ENCODE peak calls at places on chromosome 12, in eight cellular contexts. One of them, this sample, is unnamed.

GRCh38 chr12:3172124-3173007 is 95.2 kb downstream of the TSPAN9 start:
- DNase-seq in PC-3: no peak
- DNase-seq in HCT116: no peak
- DNase-seq in GM23248: no peak
- DNase-seq in MM.1S: no peak
- DNase-seq in neural progenitor cell: no peak
- DNase-seq in OCI-LY7: no peak
- DNase-seq in GM23338: peak; percentile 44
- DNase-seq in this sample: no peak

GRCh38 chr12:41967668-41968649 is 176.7 kb downstream of the GXYLT1 start:
- DNase-seq in PC-3: peak; percentile 88
- DNase-seq in HCT116: no peak
- DNase-seq in GM23248: no peak
- DNase-seq in MM.1S: no peak
- DNase-seq in neural progenitor cell: peak; percentile 93
- DNase-seq in OCI-LY7: no peak
- DNase-seq in GM23338: peak; percentile 66
- DNase-seq in this sample: peak; percentile 21

GRCh38 chr12:108432423-108432822 is 82.7 kb upstream of the FICD start:
- DNase-seq in PC-3: no peak
- DNase-seq in HCT116: no peak
- DNase-seq in GM23248: no peak
- DNase-seq in MM.1S: no peak
- DNase-seq in neural progenitor cell: no peak
- DNase-seq in OCI-LY7: no peak
- DNase-seq in GM23338: no peak
- DNase-seq in this sample: no peak

GRCh38 chr12:81639196-81639595 is 120.0 kb downstream of the PPFIA2 start:
- DNase-seq in PC-3: no peak
- DNase-seq in HCT116: no peak
- DNase-seq in GM23248: peak; percentile 4
- DNase-seq in MM.1S: no peak
- DNase-seq in neural progenitor cell: no peak
- DNase-seq in OCI-LY7: no peak
- DNase-seq in GM23338: no peak
- DNase-seq in this sample: no peak

GRCh38 chr12:6962285-6963015 is 8.0 kb downstream of the PHB2 start:
- DNase-seq in PC-3: no peak
- DNase-seq in HCT116: no peak
- DNase-seq in GM23248: no peak
- DNase-seq in MM.1S: peak; percentile 3
- DNase-seq in neural progenitor cell: peak; percentile 25
- DNase-seq in OCI-LY7: no peak
- DNase-seq in GM23338: peak; percentile 58
- DNase-seq in this sample: peak; percentile 81

GRCh38 chr12:123038966-123039365 is 58.5 kb downstream of the ARL6IP4 start:
- DNase-seq in PC-3: no peak
- DNase-seq in HCT116: no peak
- DNase-seq in GM23248: no peak
- DNase-seq in MM.1S: no peak
- DNase-seq in neural progenitor cell: no peak
- DNase-seq in OCI-LY7: no peak
- DNase-seq in GM23338: no peak
- DNase-seq in this sample: no peak

GRCh38 chr12:106145539-106146447 is 7.0 kb upstream of the NUAK1 start:
- DNase-seq in PC-3: no peak
- DNase-seq in HCT116: no peak
- DNase-seq in GM23248: no peak
- DNase-seq in MM.1S: no peak
- DNase-seq in neural progenitor cell: no peak
- DNase-seq in OCI-LY7: no peak
- DNase-seq in GM23338: no peak
- DNase-seq in this sample: no peak

GRCh38 chr12:3453266-3453862 is 37.6 kb upstream of the PRMT8 start:
- DNase-seq in PC-3: no peak
- DNase-seq in HCT116: no peak
- DNase-seq in GM23248: no peak
- DNase-seq in MM.1S: no peak
- DNase-seq in neural progenitor cell: no peak
- DNase-seq in OCI-LY7: no peak
- DNase-seq in GM23338: no peak
- DNase-seq in this sample: no peak

GRCh38 chr12:25775968-25776367 is 182.5 kb upstream of the RASSF8 start:
- DNase-seq in PC-3: peak; percentile 87
- DNase-seq in HCT116: no peak
- DNase-seq in GM23248: peak; percentile 87
- DNase-seq in MM.1S: no peak
- DNase-seq in neural progenitor cell: no peak
- DNase-seq in OCI-LY7: no peak
- DNase-seq in GM23338: no peak
- DNase-seq in this sample: peak; percentile 14

GRCh38 chr12:19771858-19772257 is 332.6 kb downstream of the AEBP2 start:
- DNase-seq in PC-3: no peak
- DNase-seq in HCT116: no peak
- DNase-seq in GM23248: peak; percentile 69
- DNase-seq in MM.1S: no peak
- DNase-seq in neural progenitor cell: no peak
- DNase-seq in OCI-LY7: no peak
- DNase-seq in GM23338: peak; percentile 32
- DNase-seq in this sample: no peak

GRCh38 chr12:78441737-78442453 is 422.7 kb upstream of the SYT1 start:
- DNase-seq in PC-3: peak; percentile 48
- DNase-seq in HCT116: no peak
- DNase-seq in GM23248: peak; percentile 44
- DNase-seq in MM.1S: no peak
- DNase-seq in neural progenitor cell: no peak
- DNase-seq in OCI-LY7: no peak
- DNase-seq in GM23338: no peak
- DNase-seq in this sample: no peak

GRCh38 chr12:92529944-92530343 is 172.8 kb upstream of the PLEKHG7 start:
- DNase-seq in PC-3: no peak
- DNase-seq in HCT116: no peak
- DNase-seq in GM23248: no peak
- DNase-seq in MM.1S: no peak
- DNase-seq in neural progenitor cell: no peak
- DNase-seq in OCI-LY7: no peak
- DNase-seq in GM23338: no peak
- DNase-seq in this sample: no peak

DNA sequence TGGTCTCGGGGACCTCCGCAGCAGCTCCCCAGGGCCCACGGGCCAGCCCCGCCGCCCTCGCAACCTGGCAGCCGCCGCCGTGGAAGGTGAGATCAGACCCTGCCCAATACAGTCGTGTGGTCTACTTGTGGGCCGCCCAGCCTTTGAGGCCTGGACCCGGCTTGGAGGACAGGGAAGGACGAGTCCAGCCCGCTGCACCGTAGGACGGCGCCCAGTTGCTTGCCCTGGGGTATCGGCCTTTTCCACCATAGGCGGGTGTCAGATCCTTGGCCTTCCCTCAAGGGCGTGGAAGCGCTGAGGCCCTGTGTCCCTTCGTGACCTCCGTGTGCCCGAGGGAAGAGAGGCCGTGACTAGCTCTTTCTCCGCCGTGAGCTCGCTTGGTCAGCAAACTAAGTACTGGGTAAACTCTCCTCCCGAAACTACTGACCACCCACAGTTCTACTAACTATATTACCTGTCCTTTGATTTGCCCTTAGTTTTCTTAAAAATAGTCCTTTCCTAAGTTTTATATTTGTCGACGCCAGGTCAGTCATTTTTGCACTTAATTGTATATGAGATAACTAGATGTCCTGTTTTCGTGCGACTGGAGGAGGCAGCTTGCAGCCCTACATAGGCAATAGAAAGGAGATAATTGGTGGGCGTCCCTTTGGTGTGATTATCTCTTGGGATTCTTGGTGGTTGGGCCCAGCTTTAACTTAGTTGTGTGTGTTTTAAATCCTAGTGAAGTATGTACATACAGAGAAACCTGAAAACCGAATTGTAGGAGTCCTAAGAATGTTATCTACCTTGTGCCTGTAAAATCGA is 766 bp downstream of the SLC25A3 start:
- DNase-seq in PC-3: peak; percentile 14
- DNase-seq in HCT116: no peak
- DNase-seq in GM23248: peak; percentile 71
- DNase-seq in MM.1S: peak; percentile 21
- DNase-seq in neural progenitor cell: peak; percentile 56
- DNase-seq in OCI-LY7: peak; percentile 33
- DNase-seq in GM23338: peak; percentile 15
- DNase-seq in this sample: peak; percentile 59
- H3K79me2 ChIP-seq in PC-3: peaks cover 57% of the 10 kb centered on the region
- H3K79me2 ChIP-seq in HCT116: peaks cover 54% of the 10 kb centered on the region
- H3K79me2 ChIP-seq in GM23248: peaks cover 58% of the 10 kb centered on the region
- H3K79me2 ChIP-seq in MM.1S: peaks cover 51% of the 10 kb centered on the region
- H3K79me2 ChIP-seq in neural progenitor cell: peaks cover 60% of the 10 kb centered on the region
- H3K79me2 ChIP-seq in OCI-LY7: peaks cover 54% of the 10 kb centered on the region
- H3K79me2 ChIP-seq in GM23338: peaks cover 45% of the 10 kb centered on the region
- H3K79me2 ChIP-seq in this sample: peaks cover 54% of the 10 kb centered on the region

DNA sequence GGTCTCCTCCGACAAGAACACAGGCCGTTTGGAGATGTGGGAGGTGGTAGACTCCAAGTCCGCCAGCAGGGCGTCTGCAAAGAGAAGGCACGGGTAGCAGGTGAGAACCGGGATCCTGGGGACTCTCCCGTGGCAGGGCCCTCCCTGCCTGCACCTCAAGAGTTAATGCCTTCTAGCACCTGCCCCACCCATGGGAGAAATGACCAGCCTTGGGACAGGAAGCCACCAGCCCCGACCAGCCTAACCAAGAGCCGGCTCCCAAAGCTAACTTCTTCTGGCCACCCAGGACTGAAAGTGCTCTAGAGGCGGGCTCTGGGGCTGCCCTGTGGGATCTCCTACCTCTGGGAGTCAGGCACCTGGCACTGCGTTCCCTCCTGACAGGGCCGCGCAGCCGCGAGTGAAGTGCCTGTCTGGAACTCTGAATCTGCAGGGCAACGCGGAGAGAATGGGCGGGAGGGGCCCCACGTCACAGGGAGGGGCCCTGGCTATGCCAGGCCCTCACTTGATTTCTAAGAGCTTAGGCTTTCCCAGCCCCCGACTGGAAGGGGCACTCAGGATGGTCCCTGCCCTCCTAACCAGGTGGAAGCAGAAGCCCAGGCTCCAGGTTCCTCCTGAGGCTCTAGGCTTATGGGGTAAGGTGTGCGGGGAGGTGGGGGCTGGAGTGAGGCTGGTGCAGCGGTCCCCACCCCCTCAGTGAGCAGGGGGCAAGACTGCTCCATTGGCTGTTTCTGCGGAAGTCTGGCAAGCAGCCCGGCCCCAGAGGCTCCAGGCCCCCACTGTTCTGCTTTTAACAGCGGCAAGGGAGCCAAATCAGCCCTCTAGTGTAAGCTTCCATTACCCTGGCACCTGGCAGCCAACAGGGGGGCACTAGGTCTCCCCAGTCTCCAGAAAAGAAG is 23.6 kb upstream of the RPLP0 start:
- DNase-seq in PC-3: no peak
- DNase-seq in HCT116: no peak
- DNase-seq in GM23248: peak; percentile 46
- DNase-seq in MM.1S: peak; percentile 38
- DNase-seq in neural progenitor cell: no peak
- DNase-seq in OCI-LY7: no peak
- DNase-seq in GM23338: no peak
- DNase-seq in this sample: peak; percentile 72
- H3K36me3 ChIP-seq in PC-3: peaks cover 74% of the 10 kb centered on the region
- H3K36me3 ChIP-seq in HCT116: peaks cover 34% of the 10 kb centered on the region
- H3K36me3 ChIP-seq in GM23248: peaks cover 19% of the 10 kb centered on the region
- H3K36me3 ChIP-seq in MM.1S: no peaks in the 10 kb centered on the region
- H3K36me3 ChIP-seq in neural progenitor cell: no peaks in the 10 kb centered on the region
- H3K36me3 ChIP-seq in OCI-LY7: no peaks in the 10 kb centered on the region
- H3K36me3 ChIP-seq in GM23338: no peaks in the 10 kb centered on the region
- H3K36me3 ChIP-seq in this sample: no peaks in the 10 kb centered on the region

GRCh38 chr12:13093191-13093849 is 10.1 kb downstream of the GSG1 start:
- DNase-seq in PC-3: peak; percentile 77
- DNase-seq in HCT116: no peak
- DNase-seq in GM23248: peak; percentile 74
- DNase-seq in MM.1S: no peak
- DNase-seq in neural progenitor cell: no peak
- DNase-seq in OCI-LY7: no peak
- DNase-seq in GM23338: no peak
- DNase-seq in this sample: no peak
- TF ChIP-seq EZH2phosphoT487 in PC-3: no peak
- TF ChIP-seq EZH2phosphoT487 in HCT116: no peak
- TF ChIP-seq EZH2phosphoT487 in GM23248: no peak
- TF ChIP-seq EZH2phosphoT487 in MM.1S: no peak
- TF ChIP-seq EZH2phosphoT487 in neural progenitor cell: no peak
- TF ChIP-seq EZH2phosphoT487 in OCI-LY7: no peak
- TF ChIP-seq EZH2phosphoT487 in GM23338: no peak
- TF ChIP-seq EZH2phosphoT487 in this sample: no peak

DNA sequence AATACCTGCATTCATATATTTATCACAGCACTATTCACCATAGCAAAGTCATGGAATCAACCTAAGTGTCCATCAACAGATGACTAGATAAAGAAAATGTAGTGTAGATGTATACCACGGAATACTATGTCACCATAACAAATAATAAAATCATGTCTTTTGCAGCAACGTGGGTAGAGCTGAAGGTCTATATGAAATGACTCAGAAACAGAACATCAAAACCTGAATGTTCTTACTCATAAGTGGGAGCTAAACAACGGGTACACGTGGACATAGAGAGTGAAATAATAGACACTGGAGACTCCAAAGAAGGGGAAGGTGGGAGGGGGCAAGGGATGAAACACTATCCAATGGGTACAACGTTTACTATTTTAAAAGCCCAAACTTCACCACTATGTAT is 37.9 kb downstream of the SLC38A1 start:
- DNase-seq in PC-3: peak; percentile 41
- DNase-seq in HCT116: no peak
- DNase-seq in GM23248: no peak
- DNase-seq in MM.1S: no peak
- DNase-seq in neural progenitor cell: no peak
- DNase-seq in OCI-LY7: no peak
- DNase-seq in GM23338: no peak
- DNase-seq in this sample: no peak
- H3K79me2 ChIP-seq in PC-3: peaks cover 83% of the 10 kb centered on the region
- H3K79me2 ChIP-seq in HCT116: peaks cover 88% of the 10 kb centered on the region
- H3K79me2 ChIP-seq in GM23248: peaks cover 71% of the 10 kb centered on the region
- H3K79me2 ChIP-seq in MM.1S: peaks cover 89% of the 10 kb centered on the region
- H3K79me2 ChIP-seq in neural progenitor cell: peaks cover 94% of the 10 kb centered on the region
- H3K79me2 ChIP-seq in OCI-LY7: peaks cover 90% of the 10 kb centered on the region
- H3K79me2 ChIP-seq in GM23338: peaks cover 100% of the 10 kb centered on the region
- H3K79me2 ChIP-seq in this sample: peaks cover 50% of the 10 kb centered on the region

GRCh38 chr12:109912790-109913189 is 12.7 kb downstream of the TCHP start:
- DNase-seq in PC-3: no peak
- DNase-seq in HCT116: no peak
- DNase-seq in GM23248: no peak
- DNase-seq in MM.1S: no peak
- DNase-seq in neural progenitor cell: no peak
- DNase-seq in OCI-LY7: no peak
- DNase-seq in GM23338: no peak
- DNase-seq in this sample: no peak
- H3K36me3 ChIP-seq in PC-3: peaks cover 76% of the 10 kb centered on the region
- H3K36me3 ChIP-seq in HCT116: peaks cover 25% of the 10 kb centered on the region
- H3K36me3 ChIP-seq in GM23248: peaks cover 15% of the 10 kb centered on the region
- H3K36me3 ChIP-seq in MM.1S: no peaks in the 10 kb centered on the region
- H3K36me3 ChIP-seq in neural progenitor cell: no peaks in the 10 kb centered on the region
- H3K36me3 ChIP-seq in OCI-LY7: peaks cover 89% of the 10 kb centered on the region
- H3K36me3 ChIP-seq in GM23338: no peaks in the 10 kb centered on the region
- H3K36me3 ChIP-seq in this sample: no peaks in the 10 kb centered on the region

GRCh38 chr12:27555928-27556778 is 32.1 kb downstream of the PPFIBP1 start:
- DNase-seq in PC-3: no peak
- DNase-seq in HCT116: no peak
- DNase-seq in GM23248: peak; percentile 72
- DNase-seq in MM.1S: no peak
- DNase-seq in neural progenitor cell: no peak
- DNase-seq in OCI-LY7: no peak
- DNase-seq in GM23338: no peak
- DNase-seq in this sample: no peak
- TF ChIP-seq EZH2phosphoT487 in PC-3: no peak
- TF ChIP-seq EZH2phosphoT487 in HCT116: no peak
- TF ChIP-seq EZH2phosphoT487 in GM23248: no peak
- TF ChIP-seq EZH2phosphoT487 in MM.1S: no peak
- TF ChIP-seq EZH2phosphoT487 in neural progenitor cell: no peak
- TF ChIP-seq EZH2phosphoT487 in OCI-LY7: no peak
- TF ChIP-seq EZH2phosphoT487 in GM23338: no peak
- TF ChIP-seq EZH2phosphoT487 in this sample: no peak

This sample was measured in hepatocyte.